ENCODE peak calls at places on chromosomes 16 and 17, in eight cellular contexts. I is tibial artery, Q is fibroblast of lung, K is ovary, O is right cardiac atrium, L is WERI-Rb-1, D is pancreas, J is Peyer's patch. S is an unnamed sample.

GRCh38 chr17:40095944-40096791 is 4.2 kb downstream of the NR1D1 start:
- DNase-seq in O (peak; percentile 44), K (no peak), Q (no peak), L (no peak), D (no peak), J (no peak), I (peak; percentile 67), S (peak; percentile 69)

GRCh38 chr17:61345081-61345480 is 54.6 kb upstream of the TBX2 start:
- DNase-seq in D (no peak), L (no peak), O (no peak), J (no peak), K (no peak), Q (no peak), I (no peak), S (no peak)

GRCh38 chr16:16778322-16778721 is 399.4 kb downstream of the NPIPA7 start:
- DNase-seq in J (no peak), K (no peak), D (no peak), Q (no peak), L (no peak), O (no peak), I (no peak), S (no peak)

GRCh38 chr17:6070280-6070894 is at the start of gene WSCD1:
- DNase-seq in O (peak; percentile 29), Q (no peak), K (no peak), D (peak; percentile 20), L (peak; percentile 53), I (no peak), J (peak; percentile 73), S (no peak)

GRCh38 chr16:15993946-15994665 is 44.7 kb downstream of the ABCC1 start:
- DNase-seq in I (peak; percentile 56), Q (peak; percentile 96), J (no peak), D (no peak), L (no peak), K (no peak), O (peak; percentile 58), S (no peak)

GRCh38 chr17:60224064-60224463 is 74.3 kb downstream of the CA4 start:
- DNase-seq in I (no peak), J (no peak), K (no peak), O (no peak), L (no peak), D (no peak), Q (no peak), S (no peak)

GRCh38 chr16:80081851-80082250 is 458.9 kb upstream of the DYNLRB2 start:
- DNase-seq in K (no peak), O (no peak), D (no peak), Q (no peak), L (no peak), I (no peak), J (peak; percentile 76), S (no peak)

GRCh38 chr17:77422104-77422782 is 281.5 kb downstream of the SEC14L1 start:
- DNase-seq in O (no peak), I (no peak), D (no peak), J (no peak), K (no peak), Q (no peak), L (no peak), S (no peak)

GRCh38 chr17:66431080-66431795 is 128.8 kb downstream of the PRKCA start:
- DNase-seq in I (no peak), O (no peak), L (no peak), D (no peak), K (no peak), J (no peak), Q (peak; percentile 30), S (no peak)

GRCh38 chr16:84119368-84119767 is 2.6 kb upstream of the MBTPS1 start:
- DNase-seq in I (no peak), J (no peak), K (no peak), D (no peak), L (no peak), O (no peak), Q (no peak), S (no peak)

GRCh38 chr17:8935194-8935593 is 30.3 kb downstream of the PIK3R5 start:
- DNase-seq in Q (peak; percentile 7), D (no peak), L (no peak), J (no peak), I (no peak), K (no peak), O (no peak), S (no peak)

GRCh38 chr17:8927395-8927794 is 38.1 kb downstream of the PIK3R5 start:
- DNase-seq in Q (no peak), D (no peak), I (no peak), L (peak; percentile 47), J (no peak), O (no peak), K (no peak), S (no peak)

GRCh38 chr17:8925808-8926207 is 39.7 kb downstream of the PIK3R5 start:
- DNase-seq in O (no peak), J (no peak), D (no peak), I (no peak), Q (no peak), K (no peak), L (no peak), S (no peak)

GRCh38 chr17:8928347-8928746 is 37.2 kb downstream of the PIK3R5 start:
- DNase-seq in J (no peak), K (no peak), D (no peak), L (no peak), I (no peak), Q (no peak), O (no peak), S (no peak)

GRCh38 chr17:8930664-8931063 is 34.8 kb downstream of the PIK3R5 start:
- DNase-seq in K (no peak), I (no peak), L (no peak), O (no peak), Q (no peak), J (no peak), D (no peak), S (no peak)
- H3K9me3 ChIP-seq in K (no peaks in the 10 kb centered on the region), I (peaks cover 24% of the 10 kb centered on the region), L (peaks cover 18% of the 10 kb centered on the region), O (peaks cover 2% of the 10 kb centered on the region), Q (no peaks in the 10 kb centered on the region), J (no peaks in the 10 kb centered on the region), D (no peaks in the 10 kb centered on the region), S (peaks cover 18% of the 10 kb centered on the region)

GRCh38 chr17:1220346-1220745 is 40.6 kb upstream of the ABR start:
- DNase-seq in I (no peak), D (no peak), K (no peak), J (no peak), Q (no peak), O (no peak), L (no peak), S (no peak)
- H3K9me3 ChIP-seq in I (no peaks in the 10 kb centered on the region), D (no peaks in the 10 kb centered on the region), K (no peaks in the 10 kb centered on the region), J (no peaks in the 10 kb centered on the region), Q (no peaks in the 10 kb centered on the region), O (no peaks in the 10 kb centered on the region), L (peaks cover 3% of the 10 kb centered on the region), S (no peaks in the 10 kb centered on the region)

GRCh38 chr16:861446-861845 is 60.9 kb upstream of the GNG13 start:
- DNase-seq in K (no peak), L (no peak), Q (no peak), O (no peak), I (no peak), J (no peak), D (no peak), S (no peak)
- H3K9me3 ChIP-seq in K (no peaks in the 10 kb centered on the region), L (peaks cover 8% of the 10 kb centered on the region), Q (no peaks in the 10 kb centered on the region), O (no peaks in the 10 kb centered on the region), I (no peaks in the 10 kb centered on the region), J (no peaks in the 10 kb centered on the region), D (no peaks in the 10 kb centered on the region), S (no peaks in the 10 kb centered on the region)

GRCh38 chr16:81975637-81976036 is 35.6 kb downstream of the SDR42E1 start:
- DNase-seq in K (no peak), D (no peak), I (no peak), Q (no peak), L (no peak), J (no peak), O (no peak), S (no peak)
- H3K9me3 ChIP-seq in K (no peaks in the 10 kb centered on the region), D (no peaks in the 10 kb centered on the region), I (peaks cover 4% of the 10 kb centered on the region), Q (no peaks in the 10 kb centered on the region), L (no peaks in the 10 kb centered on the region), J (no peaks in the 10 kb centered on the region), O (no peaks in the 10 kb centered on the region), S (peaks cover 4% of the 10 kb centered on the region)

GRCh38 chr17:82944990-82945389 is 105.2 kb upstream of the ZNF750 start:
- DNase-seq in J (no peak), I (no peak), K (no peak), Q (no peak), O (no peak), L (no peak), D (no peak), S (no peak)

GRCh38 chr17:82942166-82943130 is 102.6 kb upstream of the ZNF750 start:
- DNase-seq in I (no peak), O (no peak), Q (no peak), L (no peak), J (peak; percentile 28), D (no peak), K (peak; percentile 6), S (no peak)

GRCh38 chr17:82941021-82942001 is 101.5 kb upstream of the ZNF750 start:
- DNase-seq in L (no peak), O (no peak), Q (no peak), D (no peak), K (peak; percentile 9), I (no peak), J (peak; percentile 37), S (no peak)

GRCh38 chr17:82943751-82944150 is 103.9 kb upstream of the ZNF750 start:
- DNase-seq in Q (no peak), I (no peak), K (no peak), J (peak; percentile 28), L (no peak), O (no peak), D (no peak), S (no peak)

GRCh38 chr17:82943339-82943738 is 103.5 kb upstream of the ZNF750 start:
- DNase-seq in I (no peak), J (peak; percentile 37), K (no peak), L (no peak), Q (no peak), O (no peak), D (no peak), S (no peak)
- H3K9me3 ChIP-seq in I (peaks cover 30% of the 10 kb centered on the region), J (no peaks in the 10 kb centered on the region), K (peaks cover 2% of the 10 kb centered on the region), L (peaks cover 58% of the 10 kb centered on the region), Q (no peaks in the 10 kb centered on the region), O (peaks cover 3% of the 10 kb centered on the region), D (no peaks in the 10 kb centered on the region), S (peaks cover 11% of the 10 kb centered on the region)

GRCh38 chr17:21815352-21816063 is 123.2 kb downstream of the KCNJ18 start:
- DNase-seq in D (no peak), L (no peak), K (no peak), O (no peak), Q (no peak), I (no peak), J (no peak), S (no peak)
- H3K9me3 ChIP-seq in D (no peaks in the 10 kb centered on the region), L (no peaks in the 10 kb centered on the region), K (no peaks in the 10 kb centered on the region), O (no peaks in the 10 kb centered on the region), Q (no peaks in the 10 kb centered on the region), I (peaks cover 14% of the 10 kb centered on the region), J (no peaks in the 10 kb centered on the region), S (peaks cover 4% of the 10 kb centered on the region)

DNA sequence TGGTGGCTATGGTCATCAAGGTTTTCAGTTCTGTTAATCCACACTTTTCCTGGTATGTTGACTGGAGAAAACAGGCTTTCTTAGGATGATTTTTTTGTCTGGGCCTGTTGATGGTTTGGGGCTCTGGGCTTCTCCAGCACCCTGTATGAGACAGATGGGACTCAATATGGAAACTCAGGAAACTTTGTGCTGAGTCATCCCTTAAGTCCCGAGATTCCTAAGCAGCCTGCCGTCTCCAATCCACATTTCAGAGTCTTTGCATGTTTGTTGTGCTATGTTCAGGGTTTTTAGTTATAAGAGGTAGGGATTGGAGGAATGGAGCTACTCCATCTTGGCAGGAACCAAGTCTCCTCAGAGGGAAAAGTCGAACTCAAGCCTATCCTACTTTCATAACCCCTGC is 253.3 kb upstream of the FOXF1 start:
- DNase-seq in L (no peak), D (no peak), J (no peak), O (no peak), I (no peak), K (no peak), Q (no peak), S (no peak)
- H3K9me3 ChIP-seq in L (no peaks in the 10 kb centered on the region), D (no peaks in the 10 kb centered on the region), J (no peaks in the 10 kb centered on the region), O (peaks cover 2% of the 10 kb centered on the region), I (peaks cover 14% of the 10 kb centered on the region), K (no peaks in the 10 kb centered on the region), Q (no peaks in the 10 kb centered on the region), S (no peaks in the 10 kb centered on the region)